ENCODE peak calls at places on chromosome 9, in nine cellular contexts. E is neural progenitor cell, D is PC-3, Y is stomach, J is hepatocyte, R is SJSA1, I is sigmoid colon, X is fibroblast of lung, M is right atrium auricular region. V is an unnamed sample.

GRCh38 chr9:115373000-115373709 is 255.2 kb upstream of the TNC start:
- DNase-seq in E (no peak), D (peak; percentile 96), Y (peak; percentile 38), J (peak; percentile 75), R (peak; percentile 89), I (no peak), X (peak; percentile 93), M (no peak), V (no peak)

GRCh38 chr9:76373173-76373771 is 21.0 kb downstream of the RFK start:
- DNase-seq in E (no peak), D (no peak), Y (peak; percentile 85), J (peak; percentile 75), R (no peak), I (peak; percentile 85), X (peak; percentile 85), M (peak; percentile 79), V (no peak)

GRCh38 chr9:34552986-34553385 is 30.2 kb upstream of the ENHO start:
- DNase-seq in E (no peak), D (no peak), Y (no peak), J (no peak), R (no peak), I (peak; percentile 24), X (no peak), M (no peak), V (no peak)

GRCh38 chr9:16145196-16145950 is 592.5 kb downstream of the CCDC171 start:
- DNase-seq in E (no peak), D (no peak), Y (no peak), J (no peak), R (no peak), I (no peak), X (no peak), M (no peak), V (no peak)

GRCh38 chr9:114291064-114291474 is 31.8 kb upstream of the ORM1 start:
- DNase-seq in E (peak; percentile 76), D (peak; percentile 75), Y (peak; percentile 81), J (peak; percentile 77), R (peak; percentile 68), I (peak; percentile 86), X (peak; percentile 67), M (peak; percentile 82), V (peak; percentile 54)

GRCh38 chr9:130208600-130209347 is 36.6 kb downstream of the NCS1 start:
- DNase-seq in E (no peak), D (no peak), Y (no peak), J (no peak), R (no peak), I (no peak), X (no peak), M (no peak), V (no peak)

GRCh38 chr9:92657296-92658094 is 12.4 kb downstream of the IPPK start:
- DNase-seq in E (no peak), D (no peak), Y (no peak), J (no peak), R (no peak), I (no peak), X (no peak), M (no peak), V (no peak)

GRCh38 chr9:75664597-75664996 is 225.9 kb upstream of the PCSK5 start:
- DNase-seq in E (no peak), D (no peak), Y (no peak), J (peak; percentile 24), R (no peak), I (no peak), X (no peak), M (no peak), V (no peak)

GRCh38 chr9:90895786-90896185 is 94.2 kb downstream of the SYK start:
- DNase-seq in E (no peak), D (no peak), Y (no peak), J (no peak), R (no peak), I (no peak), X (no peak), M (no peak), V (no peak)

GRCh38 chr9:136372561-136373299 is 739 bp downstream of the CARD9 start:
- DNase-seq in E (peak; percentile 36), D (peak; percentile 8), Y (peak; percentile 69), J (peak; percentile 74), R (peak; percentile 70), I (peak; percentile 82), X (peak; percentile 87), M (peak; percentile 79), V (no peak)

GRCh38 chr9:97387936-97388684 is 23.8 kb upstream of the TDRD7 start:
- DNase-seq in E (no peak), D (no peak), Y (no peak), J (no peak), R (no peak), I (no peak), X (no peak), M (no peak), V (no peak)

GRCh38 chr9:114445616-114446015 is 57.8 kb upstream of the AKNA start:
- DNase-seq in E (no peak), D (no peak), Y (no peak), J (no peak), R (no peak), I (no peak), X (no peak), M (no peak), V (no peak)

GRCh38 chr9:114273461-114273881 is 49.4 kb upstream of the ORM1 start:
- DNase-seq in E (no peak), D (no peak), Y (no peak), J (no peak), R (peak; percentile 26), I (peak; percentile 38), X (no peak), M (no peak), V (no peak)

GRCh38 chr9:78542491-78543175 is 245.7 kb downstream of the PSAT1 start:
- DNase-seq in E (peak; percentile 31), D (no peak), Y (no peak), J (no peak), R (no peak), I (no peak), X (no peak), M (no peak), V (no peak)

GRCh38 chr9:91085499-91086291 is 276.0 kb downstream of the AUH start:
- DNase-seq in E (no peak), D (no peak), Y (no peak), J (no peak), R (no peak), I (no peak), X (no peak), M (no peak), V (no peak)

GRCh38 chr9:98899399-98900056 is 44.2 kb upstream of the COL15A1 start:
- DNase-seq in E (no peak), D (peak; percentile 68), Y (no peak), J (peak; percentile 69), R (peak; percentile 67), I (no peak), X (peak; percentile 86), M (no peak), V (peak; percentile 7)

GRCh38 chr9:105091004-105091640 is 153.3 kb upstream of the SLC44A1 start:
- DNase-seq in E (peak; percentile 7), D (no peak), Y (no peak), J (no peak), R (no peak), I (no peak), X (no peak), M (no peak), V (no peak)

GRCh38 chr9:4027616-4028015 is 272.3 kb downstream of the GLIS3 start:
- DNase-seq in E (no peak), D (no peak), Y (no peak), J (peak; percentile 20), R (no peak), I (no peak), X (no peak), M (no peak), V (no peak)

GRCh38 chr9:4030751-4031150 is 269.1 kb downstream of the GLIS3 start:
- DNase-seq in E (no peak), D (no peak), Y (no peak), J (no peak), R (no peak), I (no peak), X (no peak), M (no peak), V (no peak)

GRCh38 chr9:4022435-4023067 is 277.3 kb downstream of the GLIS3 start:
- DNase-seq in E (no peak), D (peak; percentile 77), Y (no peak), J (no peak), R (no peak), I (no peak), X (peak; percentile 12), M (no peak), V (no peak)

GRCh38 chr9:4024281-4024680 is 275.6 kb downstream of the GLIS3 start:
- DNase-seq in E (no peak), D (no peak), Y (no peak), J (no peak), R (no peak), I (no peak), X (no peak), M (no peak), V (no peak)

GRCh38 chr9:4026925-4027324 is 272.9 kb downstream of the GLIS3 start:
- DNase-seq in E (no peak), D (no peak), Y (no peak), J (peak; percentile 51), R (no peak), I (no peak), X (no peak), M (no peak), V (no peak)
- H3K4me3 ChIP-seq in E (no peak overlapping the region), D (no peak overlapping the region), Y (no peak overlapping the region), J (no peak overlapping the region), R (no peak overlapping the region), I (no peak overlapping the region), X (no peak overlapping the region), M (no peak overlapping the region), V (no peak overlapping the region)

GRCh38 chr9:128607642-128608350 is 48.9 kb downstream of the DYNC2I2 start:
- DNase-seq in E (no peak), D (peak; percentile 43), Y (peak; percentile 66), J (no peak), R (no peak), I (peak; percentile 96), X (peak; percentile 30), M (peak; percentile 72), V (no peak)

GRCh38 chr9:128600111-128600510 is 47.7 kb downstream of the SPTAN1 start:
- DNase-seq in E (no peak), D (no peak), Y (no peak), J (no peak), R (no peak), I (peak; percentile 25), X (no peak), M (no peak), V (no peak)

GRCh38 chr9:128603697-128604096 is 51.3 kb downstream of the SPTAN1 start:
- DNase-seq in E (no peak), D (no peak), Y (no peak), J (no peak), R (no peak), I (no peak), X (no peak), M (no peak), V (no peak)
- H3K36me3 ChIP-seq in E (no peaks in the 10 kb centered on the region), D (peaks cover 35% of the 10 kb centered on the region), Y (peaks cover 99% of the 10 kb centered on the region), J (no peaks in the 10 kb centered on the region), R (peaks cover 89% of the 10 kb centered on the region), I (peaks cover 83% of the 10 kb centered on the region), X (peaks cover 28% of the 10 kb centered on the region), M (peaks cover 93% of the 10 kb centered on the region), V (peaks cover 38% of the 10 kb centered on the region)

GRCh38 chr9:107481035-107481434 is 8.5 kb downstream of the KLF4 start:
- DNase-seq in E (no peak), D (peak; percentile 38), Y (no peak), J (no peak), R (no peak), I (no peak), X (peak; percentile 50), M (no peak), V (no peak)
- H3K4me3 ChIP-seq in E (no peak overlapping the region), D (peak overlapping the region; percentile 60), Y (no peak overlapping the region), J (no peak overlapping the region), R (no peak overlapping the region), I (no peak overlapping the region), X (peak overlapping the region; percentile 47), M (no peak overlapping the region), V (no peak overlapping the region)

GRCh38 chr9:2120926-2121689 is 106.0 kb downstream of the SMARCA2 start:
- DNase-seq in E (no peak), D (peak; percentile 35), Y (no peak), J (no peak), R (no peak), I (no peak), X (peak; percentile 61), M (no peak), V (no peak)
- H3K36me3 ChIP-seq in E (no peaks in the 10 kb centered on the region), D (no peaks in the 10 kb centered on the region), Y (peaks cover 55% of the 10 kb centered on the region), J (no peaks in the 10 kb centered on the region), R (no peaks in the 10 kb centered on the region), I (peaks cover 9% of the 10 kb centered on the region), X (peaks cover 2% of the 10 kb centered on the region), M (peaks cover 29% of the 10 kb centered on the region), V (peaks cover 25% of the 10 kb centered on the region)

V was measured in naive thymus-derived CD4-positive, alpha-beta T cell.